ENCODE peak calls at places on chromosomes 4 and X, in eight cellular contexts. One of them, this sample, is unnamed.

GRCh38 chrX:34656467-34656841 is 631 bp downstream of the TMEM47 start:
- DNase-seq in tibial nerve: no peak
- DNase-seq in SK-N-SH: no peak
- DNase-seq in K562: no peak
- DNase-seq in A549: no peak
- DNase-seq in HepG2: no peak
- DNase-seq in sigmoid colon: peak
- DNase-seq in transverse colon: no peak
- DNase-seq in this sample: peak

GRCh38 chr4:100421356-100421978 is 96.4 kb downstream of the EMCN start:
- DNase-seq in K562: no peak
- DNase-seq in sigmoid colon: no peak
- DNase-seq in SK-N-SH: peak
- DNase-seq in tibial nerve: no peak
- DNase-seq in A549: peak
- DNase-seq in transverse colon: no peak
- DNase-seq in HepG2: peak
- DNase-seq in this sample: no peak

GRCh38 chrX:77446029-77446585 is 1.1 kb upstream of the FGF16 start:
- DNase-seq in SK-N-SH: no peak
- DNase-seq in tibial nerve: no peak
- DNase-seq in sigmoid colon: no peak
- DNase-seq in K562: no peak
- DNase-seq in A549: no peak
- DNase-seq in HepG2: no peak
- DNase-seq in transverse colon: peak
- DNase-seq in this sample: no peak

GRCh38 chr4:90837241-90837640 is 710.0 kb downstream of the CCSER1 start:
- DNase-seq in HepG2: no peak
- DNase-seq in tibial nerve: no peak
- DNase-seq in K562: no peak
- DNase-seq in SK-N-SH: no peak
- DNase-seq in transverse colon: no peak
- DNase-seq in A549: no peak
- DNase-seq in sigmoid colon: no peak
- DNase-seq in this sample: no peak

GRCh38 chrX:19063030-19063429 is 59.2 kb downstream of the ADGRG2 start:
- DNase-seq in SK-N-SH: no peak
- DNase-seq in transverse colon: no peak
- DNase-seq in A549: peak
- DNase-seq in sigmoid colon: no peak
- DNase-seq in K562: no peak
- DNase-seq in tibial nerve: no peak
- DNase-seq in HepG2: no peak
- DNase-seq in this sample: no peak

GRCh38 chr4:48261288-48261687 is 8.3 kb downstream of the TEC start:
- DNase-seq in SK-N-SH: no peak
- DNase-seq in K562: no peak
- DNase-seq in HepG2: no peak
- DNase-seq in transverse colon: no peak
- DNase-seq in A549: no peak
- DNase-seq in tibial nerve: no peak
- DNase-seq in sigmoid colon: no peak
- DNase-seq in this sample: no peak

GRCh38 chr4:13537011-13537831 is 7.1 kb downstream of the NKX3-2 start:
- DNase-seq in HepG2: no peak
- DNase-seq in A549: no peak
- DNase-seq in SK-N-SH: peak
- DNase-seq in sigmoid colon: peak
- DNase-seq in transverse colon: no peak
- DNase-seq in K562: no peak
- DNase-seq in tibial nerve: no peak
- DNase-seq in this sample: no peak

GRCh38 chr4:178881937-178882336 is 1439.7 kb upstream of the AGA start:
- DNase-seq in tibial nerve: no peak
- DNase-seq in HepG2: no peak
- DNase-seq in A549: no peak
- DNase-seq in transverse colon: no peak
- DNase-seq in SK-N-SH: no peak
- DNase-seq in sigmoid colon: no peak
- DNase-seq in K562: no peak
- DNase-seq in this sample: no peak

GRCh38 chrX:45497290-45497689 is 296.6 kb upstream of the DIPK2B start:
- DNase-seq in HepG2: no peak
- DNase-seq in sigmoid colon: no peak
- DNase-seq in transverse colon: no peak
- DNase-seq in SK-N-SH: no peak
- DNase-seq in tibial nerve: no peak
- DNase-seq in K562: no peak
- DNase-seq in A549: no peak
- DNase-seq in this sample: no peak

GRCh38 chr4:62470020-62470419 is 1269.9 kb downstream of the ADGRL3 start:
- DNase-seq in tibial nerve: no peak
- DNase-seq in A549: no peak
- DNase-seq in K562: no peak
- DNase-seq in transverse colon: no peak
- DNase-seq in SK-N-SH: no peak
- DNase-seq in sigmoid colon: no peak
- DNase-seq in HepG2: no peak
- DNase-seq in this sample: no peak

GRCh38 chrX:153662266-153662665 is 11.3 kb downstream of the PNCK start:
- DNase-seq in A549: no peak
- DNase-seq in K562: no peak
- DNase-seq in transverse colon: peak
- DNase-seq in HepG2: peak
- DNase-seq in tibial nerve: no peak
- DNase-seq in SK-N-SH: peak
- DNase-seq in sigmoid colon: peak
- DNase-seq in this sample: no peak

GRCh38 chrX:125205084-125205917 is 114.4 kb upstream of the TEX13C start:
- DNase-seq in A549: peak
- DNase-seq in transverse colon: peak
- DNase-seq in sigmoid colon: peak
- DNase-seq in tibial nerve: peak
- DNase-seq in HepG2: no peak
- DNase-seq in K562: no peak
- DNase-seq in SK-N-SH: peak
- DNase-seq in this sample: no peak

GRCh38 chr4:149923736-149924135 is 108.1 kb upstream of the IQCM start:
- DNase-seq in tibial nerve: no peak
- DNase-seq in HepG2: no peak
- DNase-seq in SK-N-SH: no peak
- DNase-seq in K562: no peak
- DNase-seq in sigmoid colon: no peak
- DNase-seq in A549: no peak
- DNase-seq in transverse colon: no peak
- DNase-seq in this sample: no peak

GRCh38 chrX:119389854-119390501 is 9.2 kb upstream of the SLC25A43 start:
- DNase-seq in tibial nerve: no peak
- DNase-seq in HepG2: peak
- DNase-seq in K562: peak
- DNase-seq in A549: no peak
- DNase-seq in sigmoid colon: no peak
- DNase-seq in transverse colon: no peak
- DNase-seq in SK-N-SH: no peak
- DNase-seq in this sample: no peak

GRCh38 chr4:111838406-111838930 is 306.8 kb upstream of the FAM241A start:
- DNase-seq in K562: no peak
- DNase-seq in transverse colon: no peak
- DNase-seq in tibial nerve: no peak
- DNase-seq in sigmoid colon: no peak
- DNase-seq in SK-N-SH: no peak
- DNase-seq in HepG2: no peak
- DNase-seq in A549: no peak
- DNase-seq in this sample: no peak

GRCh38 chr4:140876597-140877364 is 120.6 kb upstream of the TBC1D9 start:
- DNase-seq in SK-N-SH: no peak
- DNase-seq in sigmoid colon: no peak
- DNase-seq in transverse colon: no peak
- DNase-seq in A549: no peak
- DNase-seq in K562: no peak
- DNase-seq in tibial nerve: no peak
- DNase-seq in HepG2: no peak
- DNase-seq in this sample: no peak

GRCh38 chrX:13268874-13269273 is 51.0 kb downstream of the ATXN3L start:
- DNase-seq in sigmoid colon: no peak
- DNase-seq in tibial nerve: no peak
- DNase-seq in SK-N-SH: no peak
- DNase-seq in A549: no peak
- DNase-seq in K562: no peak
- DNase-seq in transverse colon: no peak
- DNase-seq in HepG2: no peak
- DNase-seq in this sample: no peak
- TF ChIP-seq EP300 in sigmoid colon: no peak
- TF ChIP-seq EP300 in tibial nerve: no peak
- TF ChIP-seq EP300 in SK-N-SH: no peak
- TF ChIP-seq EP300 in A549: no peak
- TF ChIP-seq EP300 in K562: no peak
- TF ChIP-seq EP300 in transverse colon: no peak
- TF ChIP-seq EP300 in HepG2: no peak
- TF ChIP-seq EP300 in this sample: no peak

DNA sequence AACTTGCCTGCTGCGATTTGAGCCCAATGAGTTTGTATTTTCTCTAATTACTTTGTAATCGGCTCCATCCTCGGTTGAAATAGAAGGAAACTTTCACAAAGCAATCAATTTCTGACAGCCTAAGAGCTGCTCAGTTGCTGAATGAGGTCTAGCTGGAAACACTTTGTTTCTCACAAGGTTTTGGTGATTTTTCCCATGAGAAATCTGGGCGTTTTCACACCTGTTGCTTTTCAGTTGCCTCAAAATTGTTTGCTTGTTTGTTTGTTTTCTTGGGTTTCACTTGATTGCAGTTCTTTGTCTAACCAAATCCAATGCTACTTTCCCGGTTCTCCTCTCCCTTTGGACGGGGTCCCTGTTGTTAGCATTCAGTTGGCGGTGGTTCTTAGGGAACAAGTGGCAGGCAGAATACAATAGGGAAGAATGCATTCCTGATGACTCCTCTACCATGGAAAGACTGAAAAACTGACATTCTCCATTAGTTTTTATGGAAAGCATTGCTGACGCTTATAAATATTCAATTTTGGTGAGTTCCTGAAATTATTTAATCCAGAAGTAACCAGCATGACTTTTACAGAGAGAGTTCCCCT is 135.5 kb downstream of the PALLD start:
- DNase-seq in A549: no peak
- DNase-seq in transverse colon: no peak
- DNase-seq in tibial nerve: no peak
- DNase-seq in SK-N-SH: no peak
- DNase-seq in sigmoid colon: no peak
- DNase-seq in HepG2: no peak
- DNase-seq in K562: no peak
- DNase-seq in this sample: no peak
- H3K4me3 ChIP-seq in A549: peak
- H3K4me3 ChIP-seq in transverse colon: peak
- H3K4me3 ChIP-seq in tibial nerve: peak
- H3K4me3 ChIP-seq in SK-N-SH: peak
- H3K4me3 ChIP-seq in sigmoid colon: peak
- H3K4me3 ChIP-seq in HepG2: no peak
- H3K4me3 ChIP-seq in K562: no peak
- H3K4me3 ChIP-seq in this sample: peak

DNA sequence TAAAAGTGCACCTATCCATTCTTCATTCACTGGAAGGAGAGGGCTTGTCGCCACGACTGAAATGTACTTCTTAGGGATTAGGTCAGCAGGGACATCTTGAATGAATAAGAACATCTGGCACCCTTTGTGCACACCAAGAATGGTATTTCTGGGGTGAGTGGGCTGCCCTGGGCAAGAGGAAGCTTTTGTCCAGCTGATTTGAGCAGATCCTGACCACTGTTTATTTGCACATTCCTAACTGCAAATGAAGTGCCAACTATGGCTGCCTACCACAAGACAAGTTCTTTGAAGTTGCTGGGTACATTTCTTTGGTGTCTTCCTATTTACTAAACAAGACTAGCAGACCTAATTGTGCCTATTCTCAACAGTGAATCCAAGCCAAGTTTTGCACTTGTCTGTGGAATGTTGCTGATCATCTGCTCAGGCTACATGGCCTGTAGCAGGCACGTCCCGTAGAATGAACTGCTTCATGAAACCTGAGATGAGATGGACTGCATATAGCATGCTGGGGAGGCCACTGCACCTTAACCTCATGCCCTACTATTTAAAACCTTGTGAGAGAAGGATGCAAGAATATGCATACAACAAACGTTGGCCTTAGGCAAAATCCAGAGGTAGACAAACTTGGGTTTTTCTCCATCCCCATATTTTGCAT is 45.0 kb downstream of the PIR start:
- DNase-seq in K562: no peak
- DNase-seq in transverse colon: no peak
- DNase-seq in sigmoid colon: no peak
- DNase-seq in A549: no peak
- DNase-seq in SK-N-SH: no peak
- DNase-seq in tibial nerve: no peak
- DNase-seq in HepG2: no peak
- DNase-seq in this sample: no peak
- TF ChIP-seq EP300 in K562: no peak
- TF ChIP-seq EP300 in transverse colon: no peak
- TF ChIP-seq EP300 in sigmoid colon: no peak
- TF ChIP-seq EP300 in A549: no peak
- TF ChIP-seq EP300 in SK-N-SH: no peak
- TF ChIP-seq EP300 in tibial nerve: no peak
- TF ChIP-seq EP300 in HepG2: no peak
- TF ChIP-seq EP300 in this sample: no peak

GRCh38 chr4:186643501-186644315 is 79.9 kb downstream of the FAT1 start:
- DNase-seq in tibial nerve: no peak
- DNase-seq in K562: no peak
- DNase-seq in A549: peak
- DNase-seq in transverse colon: no peak
- DNase-seq in HepG2: peak
- DNase-seq in SK-N-SH: no peak
- DNase-seq in sigmoid colon: no peak
- DNase-seq in this sample: no peak

GRCh38 chr4:186642530-186642929 is 81.1 kb downstream of the FAT1 start:
- DNase-seq in K562: no peak
- DNase-seq in A549: no peak
- DNase-seq in HepG2: no peak
- DNase-seq in tibial nerve: no peak
- DNase-seq in SK-N-SH: no peak
- DNase-seq in sigmoid colon: no peak
- DNase-seq in transverse colon: no peak
- DNase-seq in this sample: no peak

GRCh38 chr4:186644737-186645261 is 78.9 kb downstream of the FAT1 start:
- DNase-seq in A549: no peak
- DNase-seq in tibial nerve: no peak
- DNase-seq in SK-N-SH: no peak
- DNase-seq in HepG2: peak
- DNase-seq in transverse colon: no peak
- DNase-seq in sigmoid colon: no peak
- DNase-seq in K562: no peak
- DNase-seq in this sample: no peak

GRCh38 chr4:186642998-186643397 is 80.7 kb downstream of the FAT1 start:
- DNase-seq in transverse colon: no peak
- DNase-seq in sigmoid colon: no peak
- DNase-seq in K562: no peak
- DNase-seq in SK-N-SH: no peak
- DNase-seq in HepG2: no peak
- DNase-seq in tibial nerve: peak
- DNase-seq in A549: no peak
- DNase-seq in this sample: no peak

DNA sequence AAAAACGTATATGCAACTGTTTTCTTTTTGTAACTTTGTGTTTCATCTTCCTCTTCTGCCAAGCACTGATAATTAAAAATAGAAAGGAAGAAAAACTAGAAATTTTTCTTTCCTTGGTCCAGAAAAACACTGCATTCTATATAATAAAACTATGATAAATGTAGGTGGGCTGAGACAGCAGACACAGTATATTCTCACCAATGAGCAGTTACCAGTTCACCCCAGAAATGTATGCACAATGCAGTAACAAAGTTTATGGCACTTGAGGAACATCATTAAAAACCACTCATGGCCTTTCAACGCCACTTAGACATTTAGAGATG is 79.4 kb downstream of the FAT1 start:
- DNase-seq in A549: no peak
- DNase-seq in SK-N-SH: no peak
- DNase-seq in K562: no peak
- DNase-seq in tibial nerve: no peak
- DNase-seq in sigmoid colon: no peak
- DNase-seq in transverse colon: no peak
- DNase-seq in HepG2: no peak
- DNase-seq in this sample: no peak
- H3K4me3 ChIP-seq in A549: peak
- H3K4me3 ChIP-seq in SK-N-SH: no peak
- H3K4me3 ChIP-seq in K562: no peak
- H3K4me3 ChIP-seq in tibial nerve: no peak
- H3K4me3 ChIP-seq in sigmoid colon: no peak
- H3K4me3 ChIP-seq in transverse colon: no peak
- H3K4me3 ChIP-seq in HepG2: no peak
- H3K4me3 ChIP-seq in this sample: no peak